ENCODE peak calls at places on chromosomes 13 and 19, in four cellular contexts. N is GM12865, Y is lower lobe of right lung, E is AG04450. A is an unnamed sample.

GRCh38 chr13:101649490-101650126 is 197.1 kb downstream of the ITGBL1 start:
- DNase-seq in Y (no peak), E (peak; percentile 3), N (no peak), A (no peak)

GRCh38 chr19:44908836-44909201 is 3.2 kb downstream of the APOE start:
- DNase-seq in N (no peak), E (no peak), Y (no peak), A (no peak)

GRCh38 chr19:7831452-7831851 is 1.4 kb downstream of the EVI5L start:
- DNase-seq in Y (no peak), N (no peak), E (no peak), A (peak; percentile 38)

GRCh38 chr13:30052127-30052526 is 201.7 kb upstream of the UBL3 start:
- DNase-seq in N (no peak), E (no peak), Y (no peak), A (no peak)

GRCh38 chr13:20359335-20359734 is 127.2 kb upstream of the GJB6 start:
- DNase-seq in Y (no peak), N (no peak), E (peak; percentile 92), A (no peak)

GRCh38 chr19:16325671-16326400 is 1.2 kb downstream of the KLF2 start:
- DNase-seq in Y (peak; percentile 74), E (no peak), N (peak; percentile 48), A (no peak)

GRCh38 chr13:108681986-108682562 is 52.7 kb downstream of the MYO16 start:
- DNase-seq in E (no peak), Y (no peak), N (no peak), A (no peak)

GRCh38 chr13:45925151-45925550 is 73.6 kb upstream of the SIAH3 start:
- DNase-seq in Y (no peak), N (no peak), E (no peak), A (no peak)

GRCh38 chr13:82905071-82905470 is 977.2 kb downstream of the SLITRK1 start:
- DNase-seq in E (no peak), N (no peak), Y (no peak), A (no peak)

GRCh38 chr13:65310663-65311328 is 1919.3 kb downstream of the PCDH9 start:
- DNase-seq in N (no peak), E (no peak), Y (no peak), A (no peak)

GRCh38 chr19:8638078-8638619 is 7.7 kb downstream of the NFILZ start:
- DNase-seq in N (no peak), Y (peak; percentile 71), E (no peak), A (no peak)

GRCh38 chr19:38209671-38210457 is 14.2 kb downstream of the DPF1 start:
- DNase-seq in N (no peak), E (no peak), Y (peak; percentile 70), A (no peak)

GRCh38 chr19:34017024-34017423 is 155.3 kb upstream of the LSM14A start:
- DNase-seq in Y (no peak), E (no peak), N (no peak), A (no peak)

GRCh38 chr19:19062454-19063182 is 1.2 kb upstream of the SLC25A42 start:
- DNase-seq in E (peak; percentile 11), N (no peak), Y (no peak), A (no peak)

GRCh38 chr13:102847272-102848234 is 1.7 kb downstream of the ERCC5 start:
- DNase-seq in E (no peak), Y (no peak), N (peak; percentile 56), A (no peak)

GRCh38 chr19:41575998-41576397 is at the start of gene CEACAM21:
- DNase-seq in N (peak; percentile 78), Y (peak; percentile 86), E (no peak), A (peak; percentile 74)

GRCh38 chr19:22422220-22422619 is at the start of gene ZNF98:
- DNase-seq in E (no peak), Y (no peak), N (no peak), A (no peak)

GRCh38 chr19:32254128-32254527 is 91.3 kb upstream of the ZNF507 start:
- DNase-seq in E (no peak), Y (no peak), N (no peak), A (no peak)

GRCh38 chr19:18591735-18592385 is 3.3 kb downstream of the REX1BD start:
- DNase-seq in N (no peak), Y (no peak), E (no peak), A (no peak)

GRCh38 chr19:51441410-51442390 is 16.6 kb downstream of the SIGLEC8 start:
- DNase-seq in Y (no peak), N (peak; percentile 95), E (no peak), A (peak; percentile 73)

GRCh38 chr13:76792680-76793334 is 93.4 kb downstream of the KCTD12 start:
- DNase-seq in E (no peak), N (no peak), Y (no peak), A (no peak)

GRCh38 chr19:10554760-10555612 is 10.8 kb downstream of the KRI1 start:
- DNase-seq in E (no peak), Y (no peak), N (no peak), A (peak; percentile 28)

GRCh38 chr19:40165362-40165937 is 25.8 kb upstream of the MAP3K10 start:
- DNase-seq in Y (peak; percentile 56), E (no peak), N (peak; percentile 80), A (peak; percentile 76)
- TF ChIP-seq CTCF in Y (peak; percentile 64), E (peak; percentile 64), N (peak; percentile 95), A (peak; percentile 94)

GRCh38 chr13:41802033-41802683 is 158.8 kb downstream of the VWA8 start:
- DNase-seq in E (no peak), Y (no peak), N (no peak), A (no peak)

GRCh38 chr13:41802684-41803554 is 158.0 kb downstream of the VWA8 start:
- DNase-seq in Y (no peak), E (peak; percentile 15), N (no peak), A (no peak)
- TF ChIP-seq CTCF in Y (no peak), E (no peak), N (no peak), A (no peak)

GRCh38 chr19:55080915-55081772 is 5.5 kb downstream of the EPS8L1 start:
- DNase-seq in N (peak; percentile 96), E (no peak), Y (peak; percentile 90), A (peak; percentile 99)
- TF ChIP-seq CTCF in N (peak; percentile 6), E (no peak), Y (peak; percentile 7), A (no peak)

GRCh38 chr19:53881482-53882390 is at the start of gene PRKCG:
- DNase-seq in N (no peak), E (no peak), Y (peak; percentile 62), A (peak; percentile 68)
- TF ChIP-seq CTCF in N (no peak), E (peak; percentile 53), Y (peak; percentile 58), A (peak; percentile 64)

GRCh38 chr13:95660981-95661581 is 15.9 kb upstream of the DNAJC3 start:
- DNase-seq in N (peak; percentile 52), E (no peak), Y (no peak), A (no peak)
- TF ChIP-seq CTCF in N (peak; percentile 51), E (peak; percentile 67), Y (peak; percentile 49), A (peak; percentile 51)

GRCh38 chr19:1813197-1813836 is 1.2 kb upstream of the ATP8B3 start:
- DNase-seq in Y (no peak), N (no peak), E (no peak), A (no peak)

GRCh38 chr19:1812426-1813196 is 535 bp upstream of the ATP8B3 start:
- DNase-seq in N (peak; percentile 97), E (peak; percentile 82), Y (peak; percentile 98), A (peak; percentile 97)

GRCh38 chr19:1810439-1811160 is 1.5 kb downstream of the ATP8B3 start:
- DNase-seq in Y (no peak), N (no peak), E (no peak), A (no peak)

GRCh38 chr19:1811472-1811894 is 593 bp downstream of the ATP8B3 start:
- DNase-seq in E (no peak), Y (peak; percentile 74), N (no peak), A (no peak)

DNA sequence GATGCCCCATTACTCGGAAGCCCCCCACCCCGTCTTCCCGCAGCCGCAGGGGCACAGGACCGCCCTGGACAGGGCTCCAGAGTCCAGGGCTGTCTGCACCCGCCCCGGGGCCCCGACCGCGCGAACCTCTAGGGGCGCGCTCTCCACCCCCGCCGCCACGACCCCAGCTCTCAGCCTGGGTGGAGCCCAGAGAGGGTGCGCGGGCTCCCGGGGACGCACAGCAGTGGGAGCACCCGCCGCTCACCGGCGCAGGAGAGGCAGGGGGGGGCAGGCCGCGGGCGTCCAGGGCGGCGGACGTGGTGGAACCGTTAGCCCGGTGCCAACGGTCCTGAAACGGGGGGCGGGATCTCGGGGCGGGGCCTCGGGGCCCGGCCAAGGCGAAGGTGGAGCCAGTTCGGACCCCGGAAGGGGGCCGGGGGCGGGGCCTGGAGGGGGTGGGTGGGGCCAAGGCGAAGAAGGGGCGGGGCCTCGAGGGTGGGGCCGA is at the start of gene ATP8B3:
- DNase-seq in N (no peak), E (no peak), Y (no peak), A (peak; percentile 100)
- TF ChIP-seq CTCF in N (peak; percentile 32), E (peak; percentile 34), Y (no peak), A (peak; percentile 21)

GRCh38 chr13:28819046-28819747 is 942 bp upstream of the MTUS2 start:
- DNase-seq in N (no peak), E (no peak), Y (no peak), A (no peak)

GRCh38 chr13:28817204-28817603 is 2.9 kb upstream of the MTUS2 start:
- DNase-seq in Y (no peak), N (no peak), E (no peak), A (no peak)

GRCh38 chr13:28820099-28821051 is at the start of gene MTUS2:
- DNase-seq in Y (no peak), N (peak; percentile 14), E (no peak), A (no peak)

GRCh38 chr13:28822161-28822560 is 2.0 kb downstream of the MTUS2 start:
- DNase-seq in Y (no peak), E (no peak), N (no peak), A (no peak)

DNA sequence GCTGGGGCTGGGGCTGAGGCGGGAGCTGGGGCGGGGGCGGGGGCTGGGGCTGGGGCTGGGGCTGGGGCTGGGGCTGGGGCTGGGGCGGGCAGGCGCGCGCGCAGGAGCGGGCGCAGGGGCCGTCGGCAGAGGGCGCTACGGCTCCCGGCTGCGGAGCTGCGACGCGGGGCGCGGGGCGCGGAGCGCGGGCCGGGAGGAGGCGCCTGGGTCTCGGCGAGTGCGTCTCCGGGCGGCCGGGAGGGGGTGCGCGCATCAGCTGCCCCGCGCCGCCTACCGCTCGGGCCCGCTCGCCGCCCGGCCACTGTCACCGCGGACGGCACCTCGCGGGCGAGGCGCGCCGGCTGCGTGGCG is 416 bp upstream of the MTUS2 start:
- DNase-seq in E (no peak), Y (peak; percentile 59), N (peak; percentile 64), A (peak; percentile 87)
- TF ChIP-seq CTCF in E (no peak), Y (no peak), N (peak; percentile 49), A (peak; percentile 74)

GRCh38 chr19:28737021-28737525 is 475.9 kb downstream of the UQCRFS1 start:
- DNase-seq in E (peak; percentile 2), N (peak; percentile 61), Y (no peak), A (no peak)
- TF ChIP-seq CTCF in E (peak; percentile 55), N (peak; percentile 34), Y (peak; percentile 56), A (peak; percentile 28)

GRCh38 chr13:106691251-106691650 is 123.3 kb upstream of the ARGLU1 start:
- DNase-seq in E (no peak), Y (no peak), N (no peak), A (no peak)

GRCh38 chr13:106690779-106691178 is 122.8 kb upstream of the ARGLU1 start:
- DNase-seq in Y (no peak), N (no peak), E (no peak), A (no peak)

GRCh38 chr13:106689906-106690305 is 122.0 kb upstream of the ARGLU1 start:
- DNase-seq in N (no peak), Y (no peak), E (no peak), A (no peak)

GRCh38 chr13:106691861-106692260 is 123.9 kb upstream of the ARGLU1 start:
- DNase-seq in Y (no peak), E (no peak), N (no peak), A (no peak)

GRCh38 chr13:106688940-106689339 is 121.0 kb upstream of the ARGLU1 start:
- DNase-seq in E (no peak), Y (no peak), N (no peak), A (no peak)
- TF ChIP-seq CTCF in E (no peak), Y (no peak), N (no peak), A (no peak)